ENCODE peak calls at places on chromosomes 3 and 15, in seven cellular contexts. L is astrocyte of the spinal cord, U is PC-9, P is A549, G is PC-3, I is GM12865, K is dorsolateral prefrontal cortex. M is an unnamed sample.

GRCh38 chr15:66269326-66270090 is 16.0 kb upstream of the MEGF11 start:
- DNase-seq in L (peak; percentile 61), U (peak; percentile 71), P (peak; percentile 34), G (peak; percentile 82), I (no peak), K (peak; percentile 61), M (peak; percentile 48)

GRCh38 chr15:67181221-67181639 is 73.2 kb downstream of the AAGAB start:
- DNase-seq in L (no peak), U (no peak), P (no peak), G (no peak), I (no peak), K (no peak), M (no peak)

GRCh38 chr3:195407511-195408409 is 35.1 kb downstream of the ACAP2 start:
- DNase-seq in L (no peak), U (no peak), P (no peak), G (no peak), I (peak; percentile 41), K (no peak), M (peak; percentile 58)

GRCh38 chr3:153050978-153051377 is 111.0 kb upstream of the RAP2B start:
- DNase-seq in L (no peak), U (no peak), P (peak; percentile 16), G (no peak), I (no peak), K (no peak), M (no peak)

GRCh38 chr15:31387483-31388118 is 61.0 kb downstream of the KLF13 start:
- DNase-seq in L (peak; percentile 71), U (no peak), P (no peak), G (peak; percentile 70), I (no peak), K (no peak), M (no peak)

GRCh38 chr15:78034495-78035191 is 42.9 kb downstream of the TBC1D2B start:
- DNase-seq in L (no peak), U (no peak), P (no peak), G (no peak), I (peak; percentile 87), K (no peak), M (no peak)

GRCh38 chr3:149536429-149536828 is 61.9 kb downstream of the TM4SF4 start:
- DNase-seq in L (peak; percentile 75), U (no peak), P (peak; percentile 55), G (no peak), I (no peak), K (peak; percentile 37), M (no peak)

GRCh38 chr3:140145501-140145900 is 210.5 kb downstream of the CLSTN2 start:
- DNase-seq in L (no peak), U (no peak), P (no peak), G (no peak), I (no peak), K (no peak), M (no peak)

GRCh38 chr3:85360742-85361387 is 402.1 kb downstream of the CADM2 start:
- DNase-seq in L (peak; percentile 39), U (no peak), P (peak; percentile 73), G (peak; percentile 83), I (peak; percentile 28), K (peak; percentile 57), M (peak; percentile 62)

GRCh38 chr3:13114811-13115615 is 41.8 kb upstream of the IQSEC1 start:
- DNase-seq in L (no peak), U (no peak), P (no peak), G (no peak), I (no peak), K (no peak), M (no peak)

GRCh38 chr3:13705702-13706280 is 156.9 kb downstream of the FBLN2 start:
- DNase-seq in L (no peak), U (no peak), P (no peak), G (no peak), I (no peak), K (peak; percentile 7), M (no peak)

DNA sequence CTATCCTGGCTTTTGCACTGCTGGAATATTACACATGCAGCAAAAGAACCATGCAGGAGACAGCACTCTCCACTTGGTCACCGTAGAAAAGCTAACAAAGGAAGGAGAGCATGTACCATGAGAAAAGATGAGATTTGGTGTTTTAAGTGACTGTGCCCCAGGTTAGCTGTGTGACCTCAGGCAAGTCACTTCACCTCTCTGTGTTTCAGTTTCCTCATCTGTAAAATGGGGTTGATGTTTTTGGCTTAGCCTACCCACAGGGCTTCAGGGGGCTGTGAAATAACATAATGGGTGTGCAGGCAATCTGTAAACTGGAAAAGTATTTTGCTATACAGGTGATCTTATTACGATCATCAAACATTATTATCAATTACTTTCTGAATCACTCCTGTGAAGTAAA is 69.3 kb upstream of the SLC6A11 start:
- DNase-seq in L (no peak), U (no peak), P (no peak), G (no peak), I (no peak), K (no peak), M (no peak)
- H3K4me3 ChIP-seq in L (no peak overlapping the region), U (no peak overlapping the region), P (no peak overlapping the region), G (no peak overlapping the region), I (no peak overlapping the region), K (no peak overlapping the region), M (no peak overlapping the region)

DNA sequence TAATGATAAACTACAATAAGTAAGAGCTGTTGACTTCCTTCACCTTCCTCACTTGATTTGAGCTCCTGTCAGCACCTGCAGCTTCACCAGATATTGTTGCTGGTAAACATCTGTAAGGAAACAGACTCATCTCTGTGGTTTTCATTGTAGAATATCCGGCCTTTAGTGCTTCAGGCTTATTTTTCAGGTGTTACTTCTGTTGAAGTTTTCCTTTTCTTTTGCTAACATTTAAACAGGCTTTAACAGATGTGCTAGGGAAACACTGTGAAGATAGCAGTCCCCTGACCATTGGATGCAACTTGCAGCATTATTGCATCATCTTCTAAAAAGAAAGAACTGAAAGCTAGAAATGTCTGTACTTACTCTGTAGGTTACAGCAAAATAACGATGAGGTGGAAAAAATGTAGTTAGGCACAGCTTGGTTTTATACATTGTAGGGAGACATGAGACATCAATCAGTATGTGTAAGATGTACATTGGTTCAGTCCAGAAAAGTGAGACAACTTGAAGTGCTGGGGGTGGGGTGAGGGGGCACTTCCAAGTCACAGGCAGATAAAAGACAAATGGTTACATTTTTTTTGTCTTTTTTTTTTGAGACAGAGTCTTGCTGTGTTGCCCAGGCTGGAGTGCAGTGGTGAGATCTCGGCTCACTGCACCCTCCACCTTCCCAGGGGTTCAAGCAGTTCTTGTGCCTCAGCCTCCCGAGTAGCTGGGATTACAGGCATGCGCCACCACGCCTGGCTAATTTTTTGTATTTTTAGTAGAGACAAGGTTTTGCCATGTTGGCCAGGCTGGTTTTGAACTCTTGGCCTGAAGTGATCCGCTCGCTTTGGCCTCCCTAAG is 10.2 kb downstream of the EDEM1 start:
- DNase-seq in L (peak; percentile 62), U (no peak), P (no peak), G (peak; percentile 43), I (peak; percentile 87), K (no peak), M (no peak)
- H3K4me3 ChIP-seq in L (no peak overlapping the region), U (peak overlapping the region; percentile 46), P (no peak overlapping the region), G (no peak overlapping the region), I (peak overlapping the region; percentile 34), K (no peak overlapping the region), M (no peak overlapping the region)

GRCh38 chr3:27713066-27713400 is 9.1 kb downstream of the EOMES start:
- DNase-seq in L (no peak), U (no peak), P (no peak), G (peak; percentile 26), I (no peak), K (no peak), M (no peak)
- H3K4me3 ChIP-seq in L (peak overlapping the region; percentile 44), U (peak overlapping the region; percentile 68), P (peak overlapping the region; percentile 53), G (peak overlapping the region; percentile 78), I (peak overlapping the region; percentile 77), K (peak overlapping the region; percentile 55), M (no peak overlapping the region)

DNA sequence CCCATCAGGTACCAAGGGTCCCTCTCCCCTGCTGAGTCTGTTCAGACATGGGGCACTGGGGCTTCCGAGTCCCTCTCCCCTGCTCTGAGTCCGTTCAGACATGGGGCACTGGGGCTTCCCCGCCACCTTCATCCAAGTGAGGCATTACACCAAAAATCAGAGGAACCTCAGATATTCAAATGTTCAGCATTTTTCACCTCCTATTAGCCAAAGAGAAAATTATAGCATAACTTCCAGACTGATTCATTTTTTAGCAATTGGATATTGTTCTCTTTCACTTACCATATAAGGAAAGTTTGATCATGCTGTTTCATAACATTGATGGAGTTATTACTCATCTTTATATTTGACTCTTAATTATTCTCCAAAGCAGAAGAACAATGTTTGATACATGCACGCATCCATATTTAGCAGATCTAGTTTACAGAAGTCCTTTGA is 213.9 kb downstream of the MTHFS start:
- DNase-seq in L (peak; percentile 31), U (no peak), P (peak; percentile 67), G (peak; percentile 65), I (no peak), K (no peak), M (no peak)
- H3K4me3 ChIP-seq in L (no peak overlapping the region), U (no peak overlapping the region), P (peak overlapping the region; percentile 21), G (no peak overlapping the region), I (no peak overlapping the region), K (no peak overlapping the region), M (no peak overlapping the region)

DNA sequence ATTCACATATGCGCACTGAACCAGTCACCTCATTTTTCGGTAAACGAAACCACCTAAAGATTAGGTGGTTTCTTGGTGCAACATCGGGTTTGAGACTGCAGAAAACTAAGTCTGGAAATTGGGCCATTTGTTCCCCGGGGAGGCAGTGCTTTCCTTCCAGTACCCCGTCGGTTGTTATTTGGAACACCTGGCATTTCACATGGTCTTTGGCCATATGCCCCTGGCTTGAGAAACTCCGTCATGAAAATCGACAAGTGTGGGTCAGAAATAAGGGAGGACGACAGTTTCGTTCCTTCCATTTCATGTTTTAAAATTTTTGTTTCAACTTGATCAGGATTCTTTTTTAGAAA is 544 bp upstream of the GATM start:
- DNase-seq in L (no peak), U (no peak), P (no peak), G (no peak), I (no peak), K (no peak), M (no peak)
- H3K4me3 ChIP-seq in L (no peak overlapping the region), U (peak overlapping the region; percentile 57), P (peak overlapping the region; percentile 57), G (no peak overlapping the region), I (peak overlapping the region; percentile 64), K (peak overlapping the region; percentile 79), M (peak overlapping the region; percentile 65)

GRCh38 chr3:27713435-27713880 is 8.7 kb downstream of the EOMES start:
- DNase-seq in L (no peak), U (no peak), P (no peak), G (peak; percentile 16), I (no peak), K (no peak), M (no peak)
- H3K4me3 ChIP-seq in L (peak overlapping the region; percentile 44), U (no peak overlapping the region), P (peak overlapping the region; percentile 53), G (peak overlapping the region; percentile 78), I (peak overlapping the region; percentile 77), K (peak overlapping the region; percentile 55), M (no peak overlapping the region)

GRCh38 chr3:69738859-69739203 is 433 bp upstream of the MITF start:
- DNase-seq in L (no peak), U (no peak), P (no peak), G (peak; percentile 2), I (no peak), K (no peak), M (no peak)
- H3K4me3 ChIP-seq in L (peak overlapping the region; percentile 85), U (peak overlapping the region; percentile 83), P (peak overlapping the region; percentile 85), G (peak overlapping the region; percentile 80), I (peak overlapping the region; percentile 85), K (peak overlapping the region; percentile 88), M (no peak overlapping the region)

GRCh38 chr15:48945386-48945785 is 18.3 kb downstream of the SHC4 start:
- DNase-seq in L (no peak), U (no peak), P (no peak), G (no peak), I (no peak), K (no peak), M (no peak)
- H3K4me3 ChIP-seq in L (no peak overlapping the region), U (no peak overlapping the region), P (no peak overlapping the region), G (no peak overlapping the region), I (no peak overlapping the region), K (no peak overlapping the region), M (no peak overlapping the region)

M was measured in Karpas-422.